ENCODE peak calls at places on chromosomes 6 and 20, in eight cellular contexts. One of them, this sample, is unnamed.

GRCh38 chr6:11324453-11325023 is 92.1 kb upstream of the NEDD9 start:
- DNase-seq in fibroblast of mammary gland: no peak
- DNase-seq in SJSA1: no peak
- DNase-seq in heart right ventricle: no peak
- DNase-seq in WERI-Rb-1: no peak
- DNase-seq in GM23338: no peak
- DNase-seq in foreskin fibroblast: no peak
- DNase-seq in suprapubic skin: no peak
- DNase-seq in this sample: peak; percentile 10

GRCh38 chr20:5657190-5657872 is 92.9 kb upstream of the SHLD1 start:
- DNase-seq in fibroblast of mammary gland: peak; percentile 98
- DNase-seq in SJSA1: no peak
- DNase-seq in heart right ventricle: no peak
- DNase-seq in WERI-Rb-1: no peak
- DNase-seq in GM23338: no peak
- DNase-seq in foreskin fibroblast: peak; percentile 89
- DNase-seq in suprapubic skin: no peak
- DNase-seq in this sample: peak; percentile 93

GRCh38 chr6:160331753-160332152 is 16.4 kb upstream of the SLC22A3 start:
- DNase-seq in fibroblast of mammary gland: no peak
- DNase-seq in SJSA1: no peak
- DNase-seq in heart right ventricle: no peak
- DNase-seq in WERI-Rb-1: no peak
- DNase-seq in GM23338: no peak
- DNase-seq in foreskin fibroblast: no peak
- DNase-seq in suprapubic skin: no peak
- DNase-seq in this sample: no peak

GRCh38 chr6:166563200-166563599 is 23.3 kb downstream of the RAMACL start:
- DNase-seq in fibroblast of mammary gland: no peak
- DNase-seq in SJSA1: no peak
- DNase-seq in heart right ventricle: no peak
- DNase-seq in WERI-Rb-1: no peak
- DNase-seq in GM23338: no peak
- DNase-seq in foreskin fibroblast: no peak
- DNase-seq in suprapubic skin: no peak
- DNase-seq in this sample: no peak

GRCh38 chr20:6744805-6745204 is 22.7 kb upstream of the BMP2 start:
- DNase-seq in fibroblast of mammary gland: no peak
- DNase-seq in SJSA1: no peak
- DNase-seq in heart right ventricle: no peak
- DNase-seq in WERI-Rb-1: no peak
- DNase-seq in GM23338: no peak
- DNase-seq in foreskin fibroblast: peak; percentile 4
- DNase-seq in suprapubic skin: no peak
- DNase-seq in this sample: no peak

GRCh38 chr6:48117246-48117645 is 6.2 kb upstream of the PTCHD4 start:
- DNase-seq in fibroblast of mammary gland: no peak
- DNase-seq in SJSA1: no peak
- DNase-seq in heart right ventricle: no peak
- DNase-seq in WERI-Rb-1: no peak
- DNase-seq in GM23338: no peak
- DNase-seq in foreskin fibroblast: no peak
- DNase-seq in suprapubic skin: no peak
- DNase-seq in this sample: no peak

GRCh38 chr6:160461641-160462040 is 113.5 kb downstream of the SLC22A3 start:
- DNase-seq in fibroblast of mammary gland: peak; percentile 45
- DNase-seq in SJSA1: no peak
- DNase-seq in heart right ventricle: no peak
- DNase-seq in WERI-Rb-1: no peak
- DNase-seq in GM23338: no peak
- DNase-seq in foreskin fibroblast: peak; percentile 70
- DNase-seq in suprapubic skin: no peak
- DNase-seq in this sample: peak; percentile 13

GRCh38 chr6:134002821-134003220 is 49.6 kb downstream of the SLC2A12 start:
- DNase-seq in fibroblast of mammary gland: no peak
- DNase-seq in SJSA1: no peak
- DNase-seq in heart right ventricle: no peak
- DNase-seq in WERI-Rb-1: no peak
- DNase-seq in GM23338: no peak
- DNase-seq in foreskin fibroblast: no peak
- DNase-seq in suprapubic skin: no peak
- DNase-seq in this sample: no peak

GRCh38 chr20:3811421-3812258 is 8.7 kb upstream of the AP5S1 start:
- DNase-seq in fibroblast of mammary gland: peak; percentile 100
- DNase-seq in SJSA1: peak; percentile 100
- DNase-seq in heart right ventricle: peak; percentile 99
- DNase-seq in WERI-Rb-1: no peak
- DNase-seq in GM23338: no peak
- DNase-seq in foreskin fibroblast: peak; percentile 100
- DNase-seq in suprapubic skin: peak; percentile 98
- DNase-seq in this sample: peak; percentile 99

GRCh38 chr20:38935285-38935684 is 9.1 kb downstream of the FAM83D start:
- DNase-seq in fibroblast of mammary gland: peak; percentile 44
- DNase-seq in SJSA1: peak; percentile 52
- DNase-seq in heart right ventricle: no peak
- DNase-seq in WERI-Rb-1: no peak
- DNase-seq in GM23338: no peak
- DNase-seq in foreskin fibroblast: peak; percentile 45
- DNase-seq in suprapubic skin: no peak
- DNase-seq in this sample: no peak

GRCh38 chr6:37699138-37699766 is 1.6 kb upstream of the MDGA1 start:
- DNase-seq in fibroblast of mammary gland: no peak
- DNase-seq in SJSA1: no peak
- DNase-seq in heart right ventricle: no peak
- DNase-seq in WERI-Rb-1: no peak
- DNase-seq in GM23338: no peak
- DNase-seq in foreskin fibroblast: no peak
- DNase-seq in suprapubic skin: no peak
- DNase-seq in this sample: no peak

GRCh38 chr6:36266913-36267644 is 2.8 kb upstream of the PNPLA1 start:
- DNase-seq in fibroblast of mammary gland: no peak
- DNase-seq in SJSA1: no peak
- DNase-seq in heart right ventricle: no peak
- DNase-seq in WERI-Rb-1: no peak
- DNase-seq in GM23338: no peak
- DNase-seq in foreskin fibroblast: peak; percentile 16
- DNase-seq in suprapubic skin: no peak
- DNase-seq in this sample: no peak

GRCh38 chr6:145643760-145644159 is 91.6 kb downstream of the EPM2A start:
- DNase-seq in fibroblast of mammary gland: peak; percentile 81
- DNase-seq in SJSA1: no peak
- DNase-seq in heart right ventricle: no peak
- DNase-seq in WERI-Rb-1: no peak
- DNase-seq in GM23338: no peak
- DNase-seq in foreskin fibroblast: no peak
- DNase-seq in suprapubic skin: no peak
- DNase-seq in this sample: peak; percentile 7

GRCh38 chr6:155126727-155127439 is 131.8 kb downstream of the TIAM2 start:
- DNase-seq in fibroblast of mammary gland: peak; percentile 77
- DNase-seq in SJSA1: peak; percentile 98
- DNase-seq in heart right ventricle: no peak
- DNase-seq in WERI-Rb-1: no peak
- DNase-seq in GM23338: no peak
- DNase-seq in foreskin fibroblast: peak; percentile 76
- DNase-seq in suprapubic skin: no peak
- DNase-seq in this sample: peak; percentile 45

GRCh38 chr6:32087574-32088486 is 21.3 kb downstream of the TNXB start:
- DNase-seq in fibroblast of mammary gland: peak; percentile 67
- DNase-seq in SJSA1: no peak
- DNase-seq in heart right ventricle: peak; percentile 88
- DNase-seq in WERI-Rb-1: peak; percentile 98
- DNase-seq in GM23338: peak; percentile 97
- DNase-seq in foreskin fibroblast: peak; percentile 90
- DNase-seq in suprapubic skin: peak; percentile 88
- DNase-seq in this sample: no peak

GRCh38 chr6:32088487-32089049 is 20.6 kb downstream of the TNXB start:
- DNase-seq in fibroblast of mammary gland: no peak
- DNase-seq in SJSA1: no peak
- DNase-seq in heart right ventricle: no peak
- DNase-seq in WERI-Rb-1: no peak
- DNase-seq in GM23338: no peak
- DNase-seq in foreskin fibroblast: no peak
- DNase-seq in suprapubic skin: no peak
- DNase-seq in this sample: no peak

GRCh38 chr6:32084780-32085179 is 24.4 kb downstream of the TNXB start:
- DNase-seq in fibroblast of mammary gland: no peak
- DNase-seq in SJSA1: no peak
- DNase-seq in heart right ventricle: no peak
- DNase-seq in WERI-Rb-1: no peak
- DNase-seq in GM23338: no peak
- DNase-seq in foreskin fibroblast: no peak
- DNase-seq in suprapubic skin: no peak
- DNase-seq in this sample: no peak

GRCh38 chr6:32085759-32086458 is 23.2 kb downstream of the TNXB start:
- DNase-seq in fibroblast of mammary gland: no peak
- DNase-seq in SJSA1: no peak
- DNase-seq in heart right ventricle: no peak
- DNase-seq in WERI-Rb-1: no peak
- DNase-seq in GM23338: no peak
- DNase-seq in foreskin fibroblast: no peak
- DNase-seq in suprapubic skin: no peak
- DNase-seq in this sample: no peak

DNA sequence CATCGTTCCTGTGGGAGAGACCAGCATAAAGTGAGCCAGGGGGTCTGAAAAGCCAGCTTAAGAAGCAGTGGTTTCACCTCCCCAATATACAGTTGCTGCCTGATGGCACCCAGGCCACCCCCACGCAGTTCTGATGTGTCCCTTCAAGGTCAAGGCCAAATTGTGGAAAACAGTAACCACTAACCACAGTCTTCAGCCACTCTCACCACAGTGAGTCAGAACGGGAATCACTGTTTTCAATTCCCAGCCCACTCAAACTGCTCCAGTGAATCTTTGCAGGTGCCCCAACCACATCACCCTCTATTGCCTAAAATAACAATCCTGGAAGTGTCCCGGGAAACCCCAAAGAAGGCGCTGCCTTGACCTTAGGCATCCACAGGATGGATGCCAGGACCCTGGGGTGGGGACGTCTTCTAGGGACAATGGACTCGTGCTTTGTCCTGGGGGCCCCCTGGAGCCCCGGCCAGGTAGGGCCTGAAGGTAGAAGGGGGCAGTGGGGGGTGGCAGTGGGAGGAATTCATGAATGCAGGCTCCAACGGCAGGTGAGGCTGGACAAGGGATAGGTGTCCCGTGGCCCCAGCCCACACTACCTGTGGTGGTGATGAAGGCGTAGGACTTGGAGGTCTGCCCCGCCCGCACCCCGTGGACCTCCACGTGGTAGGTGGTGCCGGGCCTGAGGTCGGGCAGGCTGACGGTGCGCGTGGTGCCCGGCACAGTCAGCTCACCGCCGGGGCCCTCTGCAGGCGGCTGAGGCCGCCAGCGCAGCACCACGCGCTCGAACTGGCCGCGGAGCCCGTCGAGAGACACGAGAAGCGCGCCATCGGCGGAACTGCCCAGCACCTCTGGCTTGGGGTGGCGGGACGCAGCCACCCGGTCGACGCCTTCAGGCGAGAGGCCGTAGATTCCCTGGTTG is 22.2 kb downstream of the TNXB start:
- DNase-seq in fibroblast of mammary gland: peak; percentile 92
- DNase-seq in SJSA1: peak; percentile 62
- DNase-seq in heart right ventricle: no peak
- DNase-seq in WERI-Rb-1: no peak
- DNase-seq in GM23338: peak; percentile 82
- DNase-seq in foreskin fibroblast: peak; percentile 84
- DNase-seq in suprapubic skin: no peak
- DNase-seq in this sample: peak; percentile 45
- H3K4me3 ChIP-seq in fibroblast of mammary gland: no peak overlapping the region
- H3K4me3 ChIP-seq in SJSA1: no peak overlapping the region
- H3K4me3 ChIP-seq in heart right ventricle: peak overlapping the region; percentile 30
- H3K4me3 ChIP-seq in WERI-Rb-1: no peak overlapping the region
- H3K4me3 ChIP-seq in GM23338: peak overlapping the region; percentile 48
- H3K4me3 ChIP-seq in foreskin fibroblast: no peak overlapping the region
- H3K4me3 ChIP-seq in suprapubic skin: peak overlapping the region; percentile 27
- H3K4me3 ChIP-seq in this sample: no peak overlapping the region

GRCh38 chr20:58895796-58896180 is 43.3 kb downstream of the GNAS start:
- DNase-seq in fibroblast of mammary gland: no peak
- DNase-seq in SJSA1: no peak
- DNase-seq in heart right ventricle: peak; percentile 39
- DNase-seq in WERI-Rb-1: no peak
- DNase-seq in GM23338: no peak
- DNase-seq in foreskin fibroblast: no peak
- DNase-seq in suprapubic skin: no peak
- DNase-seq in this sample: no peak
- H3K4me3 ChIP-seq in fibroblast of mammary gland: no peak overlapping the region
- H3K4me3 ChIP-seq in SJSA1: no peak overlapping the region
- H3K4me3 ChIP-seq in heart right ventricle: peak overlapping the region; percentile 91
- H3K4me3 ChIP-seq in WERI-Rb-1: no peak overlapping the region
- H3K4me3 ChIP-seq in GM23338: peak overlapping the region; percentile 83
- H3K4me3 ChIP-seq in foreskin fibroblast: peak overlapping the region; percentile 84
- H3K4me3 ChIP-seq in suprapubic skin: peak overlapping the region; percentile 11
- H3K4me3 ChIP-seq in this sample: no peak overlapping the region

DNA sequence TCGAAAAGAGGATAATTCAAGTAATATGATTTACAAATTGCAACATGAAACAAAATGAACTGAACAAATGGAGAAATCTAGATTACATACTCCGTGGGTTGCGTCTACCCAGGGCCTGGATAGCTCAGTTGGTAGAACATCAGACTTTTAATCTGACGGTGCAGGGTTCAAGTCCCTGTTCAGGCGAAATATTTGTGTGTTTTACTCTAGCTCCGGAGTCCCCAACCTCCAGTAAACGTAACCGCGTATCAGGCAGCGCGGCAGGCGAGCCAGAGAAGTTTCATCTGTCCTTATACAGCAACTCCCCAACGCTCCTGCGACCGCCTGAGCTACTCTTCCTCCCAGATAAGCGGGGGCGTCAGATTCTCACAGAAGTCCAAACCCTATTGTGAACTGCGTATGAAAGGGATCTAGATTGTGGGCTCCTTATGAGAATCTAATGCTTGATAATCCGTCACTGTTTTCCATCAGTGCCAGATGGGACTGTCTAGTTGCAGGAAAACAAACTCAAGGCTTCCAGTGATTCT is 176.1 kb downstream of the TRIM27 start:
- DNase-seq in fibroblast of mammary gland: peak; percentile 86
- DNase-seq in SJSA1: no peak
- DNase-seq in heart right ventricle: no peak
- DNase-seq in WERI-Rb-1: peak; percentile 32
- DNase-seq in GM23338: peak; percentile 95
- DNase-seq in foreskin fibroblast: peak; percentile 69
- DNase-seq in suprapubic skin: no peak
- DNase-seq in this sample: peak; percentile 4
- H3K4me3 ChIP-seq in fibroblast of mammary gland: no peak overlapping the region
- H3K4me3 ChIP-seq in SJSA1: no peak overlapping the region
- H3K4me3 ChIP-seq in heart right ventricle: no peak overlapping the region
- H3K4me3 ChIP-seq in WERI-Rb-1: no peak overlapping the region
- H3K4me3 ChIP-seq in GM23338: peak overlapping the region; percentile 56
- H3K4me3 ChIP-seq in foreskin fibroblast: no peak overlapping the region
- H3K4me3 ChIP-seq in suprapubic skin: no peak overlapping the region
- H3K4me3 ChIP-seq in this sample: no peak overlapping the region

DNA sequence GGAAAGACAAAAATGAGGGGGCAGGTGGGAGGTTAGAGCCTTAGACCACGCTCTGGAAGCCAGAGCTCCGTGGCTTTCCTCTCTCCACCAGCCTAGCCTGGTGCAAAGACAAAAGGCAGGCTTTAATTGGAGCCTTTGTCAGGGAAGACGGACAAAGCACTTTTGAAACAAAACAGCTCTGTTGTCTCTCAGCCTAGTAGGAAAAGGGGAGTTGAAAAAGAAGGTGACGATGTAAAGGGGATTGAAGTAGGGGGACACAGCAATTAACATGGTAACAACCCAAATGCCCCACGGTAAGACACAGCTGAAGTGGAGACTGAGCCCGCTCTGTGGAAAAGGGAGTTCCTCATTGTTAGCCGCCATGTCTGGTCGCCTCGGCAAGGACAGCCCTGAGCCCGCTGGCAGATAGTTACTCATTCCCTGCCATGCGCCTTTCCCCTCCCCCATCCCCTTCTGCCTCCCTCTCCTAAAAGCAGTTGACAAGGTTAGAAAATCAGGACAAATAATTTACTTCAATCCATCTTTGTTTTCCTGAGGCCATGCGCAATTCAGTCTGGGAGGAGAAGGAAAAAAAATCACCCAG is 93.0 kb downstream of the TCP11 start:
- DNase-seq in fibroblast of mammary gland: no peak
- DNase-seq in SJSA1: peak; percentile 35
- DNase-seq in heart right ventricle: no peak
- DNase-seq in WERI-Rb-1: peak; percentile 85
- DNase-seq in GM23338: peak; percentile 67
- DNase-seq in foreskin fibroblast: no peak
- DNase-seq in suprapubic skin: no peak
- DNase-seq in this sample: no peak
- H3K4me3 ChIP-seq in fibroblast of mammary gland: no peak overlapping the region
- H3K4me3 ChIP-seq in SJSA1: no peak overlapping the region
- H3K4me3 ChIP-seq in heart right ventricle: no peak overlapping the region
- H3K4me3 ChIP-seq in WERI-Rb-1: peak overlapping the region; percentile 26
- H3K4me3 ChIP-seq in GM23338: peak overlapping the region; percentile 23
- H3K4me3 ChIP-seq in foreskin fibroblast: no peak overlapping the region
- H3K4me3 ChIP-seq in suprapubic skin: no peak overlapping the region
- H3K4me3 ChIP-seq in this sample: no peak overlapping the region

This sample was measured in skeletal muscle cell.